ENCODE peak calls at places on chromosome 13, in four cellular contexts. Z is IMR-90, J is GM12878, R is K562. D is an unnamed sample. For H3K4me1, the result is how much of the 10 kb centered on the place peaks cover.

GRCh38 chr13:52348081-52348480 is 57.9 kb downstream of the THSD1 start:
- DNase-seq in Z (peak), J (no peak), R (no peak), D (peak)

GRCh38 chr13:33394294-33394932 is 108.9 kb upstream of the STARD13 start:
- DNase-seq in R (no peak), J (no peak), Z (no peak), D (no peak)

GRCh38 chr13:56718791-56719190 is 421.9 kb upstream of the PRR20A start:
- DNase-seq in R (no peak), J (no peak), Z (no peak), D (peak)

GRCh38 chr13:101858869-101859268 is 406.4 kb downstream of the ITGBL1 start:
- DNase-seq in Z (no peak), J (no peak), R (no peak), D (no peak)

GRCh38 chr13:34857561-34857960 is 84.5 kb upstream of the NBEA start:
- DNase-seq in Z (no peak), J (no peak), R (no peak), D (no peak)

GRCh38 chr13:57877596-57877995 is 246.1 kb downstream of the PCDH17 start:
- DNase-seq in R (no peak), Z (no peak), J (no peak), D (no peak)

GRCh38 chr13:33213024-33213795 is 72.3 kb downstream of the STARD13 start:
- DNase-seq in Z (no peak), J (no peak), R (no peak), D (no peak)

GRCh38 chr13:65889368-65889767 is 1340.8 kb downstream of the PCDH9 start:
- DNase-seq in Z (peak), J (no peak), R (no peak), D (no peak)

GRCh38 chr13:106507560-106508274 is 27.7 kb downstream of the EFNB2 start:
- DNase-seq in R (peak), Z (peak), J (no peak), D (no peak)

GRCh38 chr13:45196622-45197021 is 4.2 kb downstream of the KCTD4 start:
- DNase-seq in R (no peak), J (no peak), Z (peak), D (no peak)

GRCh38 chr13:24683833-24684599 is 3.8 kb downstream of the ATP12A start:
- DNase-seq in J (no peak), R (peak), Z (peak), D (peak)

GRCh38 chr13:21671793-21672680 is 1.2 kb downstream of the FGF9 start:
- DNase-seq in R (no peak), Z (no peak), J (no peak), D (no peak)

GRCh38 chr13:113527272-113527958 is 36.9 kb upstream of the DCUN1D2 start:
- DNase-seq in J (no peak), Z (no peak), R (no peak), D (no peak)

GRCh38 chr13:77299587-77299986 is 27.3 kb downstream of the MYCBP2 start:
- DNase-seq in J (no peak), R (no peak), Z (no peak), D (no peak)

GRCh38 chr13:40679586-40679985 is 13.1 kb upstream of the FOXO1 start:
- DNase-seq in Z (no peak), J (no peak), R (no peak), D (no peak)

GRCh38 chr13:32883501-32883900 is 132.7 kb upstream of the KL start:
- DNase-seq in Z (peak), R (no peak), J (no peak), D (no peak)

GRCh38 chr13:57716295-57716694 is 84.8 kb downstream of the PCDH17 start:
- DNase-seq in R (no peak), J (no peak), Z (no peak), D (no peak)

GRCh38 chr13:96214804-96215445 is 125.0 kb downstream of the HS6ST3 start:
- DNase-seq in Z (no peak), J (no peak), R (no peak), D (no peak)

GRCh38 chr13:99374994-99375805 is 68.0 kb upstream of the GPR183 start:
- DNase-seq in R (no peak), J (no peak), Z (no peak), D (no peak)

GRCh38 chr13:106695139-106695538 is 127.2 kb upstream of the ARGLU1 start:
- DNase-seq in R (no peak), J (no peak), Z (no peak), D (no peak)

GRCh38 chr13:35720690-35721554 is 244.4 kb upstream of the MAB21L1 start:
- DNase-seq in J (no peak), R (peak), Z (peak), D (peak)

GRCh38 chr13:73334459-73334858 is 275.7 kb downstream of the KLF5 start:
- DNase-seq in R (no peak), J (no peak), Z (no peak), D (no peak)

GRCh38 chr13:49585220-49586157 is at the start of gene RCBTB1:
- DNase-seq in J (no peak), Z (peak), R (peak), D (peak)

GRCh38 chr13:112105884-112106283 is 38.9 kb downstream of the SOX1 start:
- DNase-seq in R (no peak), J (no peak), Z (no peak), D (no peak)

GRCh38 chr13:102400619-102401125 is 1.2 kb downstream of the FGF14 start:
- DNase-seq in Z (no peak), R (no peak), J (no peak), D (no peak)

GRCh38 chr13:59176775-59177174 is 987.0 kb downstream of the DIAPH3 start:
- DNase-seq in Z (no peak), J (no peak), R (peak), D (no peak)

GRCh38 chr13:43132911-43133310 is 109.5 kb downstream of the DNAJC15 start:
- DNase-seq in J (no peak), Z (no peak), R (no peak), D (no peak)

GRCh38 chr13:113537205-113537604 is 46.7 kb upstream of the DCUN1D2 start:
- DNase-seq in R (no peak), J (no peak), Z (no peak), D (no peak)

GRCh38 chr13:42735011-42735410 is 46.4 kb upstream of the FAM216B start:
- DNase-seq in J (no peak), R (no peak), Z (peak), D (no peak)

GRCh38 chr13:43787998-43788397 is 1.2 kb upstream of the ENOX1 start:
- DNase-seq in R (no peak), J (no peak), Z (peak), D (peak)

GRCh38 chr13:92187378-92187989 is 789.1 kb downstream of the GPC5 start:
- DNase-seq in J (no peak), R (peak), Z (peak), D (peak)

GRCh38 chr13:44605275-44605674 is 29.1 kb upstream of the TSC22D1 start:
- DNase-seq in Z (no peak), J (no peak), R (no peak), D (no peak)

GRCh38 chr13:42815686-42816085 is 34.3 kb downstream of the FAM216B start:
- DNase-seq in Z (peak), R (no peak), J (no peak), D (peak)

GRCh38 chr13:80199067-80199466 is 141.9 kb downstream of the SPRY2 start:
- DNase-seq in J (no peak), Z (no peak), R (no peak), D (no peak)
- TF ChIP-seq POLR2A in J (no peak), Z (no peak), R (no peak), D (no peak)

GRCh38 chr13:46595918-46596315 is 42.9 kb downstream of the LRCH1 start:
- DNase-seq in R (no peak), J (no peak), Z (no peak), D (no peak)
- H3K4me1 ChIP-seq in R (under half), J (half or more), Z (under half), D (under half)

GRCh38 chr13:51286135-51287002 is 53.1 kb upstream of the SERPINE3 start:
- DNase-seq in Z (peak), J (peak), R (peak), D (peak)
- TF ChIP-seq FOS in Z (no peak), J (no peak), R (no peak), D (no peak)

GRCh38 chr13:46386996-46387851 is at the start of gene RUBCNL:
- DNase-seq in J (no peak), Z (no peak), R (no peak), D (no peak)

GRCh38 chr13:46388846-46389245 is 1.8 kb upstream of the RUBCNL start:
- DNase-seq in R (no peak), Z (no peak), J (no peak), D (no peak)

GRCh38 chr13:46388308-46388707 is 1.3 kb upstream of the RUBCNL start:
- DNase-seq in R (no peak), Z (no peak), J (no peak), D (no peak)

GRCh38 chr13:46385946-46386345 is 1.1 kb downstream of the RUBCNL start:
- DNase-seq in J (no peak), Z (no peak), R (no peak), D (no peak)

DNA sequence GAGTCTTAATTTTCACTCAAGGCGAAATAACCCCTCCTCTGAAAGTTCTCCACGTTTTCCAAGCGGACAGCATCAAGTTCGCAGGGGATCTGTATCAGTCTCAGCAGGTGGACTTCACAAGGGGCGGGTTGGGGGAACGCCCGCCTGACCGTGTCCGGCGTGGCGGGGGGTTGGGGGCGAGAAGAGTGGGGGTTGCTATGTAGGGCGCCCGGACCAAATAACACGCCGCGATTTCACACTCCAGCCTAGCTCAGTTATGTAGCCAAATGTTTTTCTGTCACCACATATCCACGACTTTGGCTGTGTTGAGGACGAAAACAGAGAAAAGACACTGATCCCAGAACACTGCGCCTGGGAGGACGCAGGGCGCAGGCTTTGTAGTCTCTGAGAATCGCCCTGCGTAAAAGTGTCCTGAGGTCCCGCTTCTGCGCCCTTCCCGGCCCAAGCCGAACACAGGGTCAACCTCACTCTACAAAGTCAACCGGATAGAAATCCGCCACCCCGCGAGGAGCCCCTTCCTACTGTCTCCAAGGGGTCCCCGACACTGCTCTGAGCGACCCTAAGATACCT is 541 bp downstream of the RUBCNL start:
- DNase-seq in J (no peak), Z (no peak), R (no peak), D (no peak)
- TF ChIP-seq POLR2A in J (no peak), Z (no peak), R (no peak), D (no peak)

DNA sequence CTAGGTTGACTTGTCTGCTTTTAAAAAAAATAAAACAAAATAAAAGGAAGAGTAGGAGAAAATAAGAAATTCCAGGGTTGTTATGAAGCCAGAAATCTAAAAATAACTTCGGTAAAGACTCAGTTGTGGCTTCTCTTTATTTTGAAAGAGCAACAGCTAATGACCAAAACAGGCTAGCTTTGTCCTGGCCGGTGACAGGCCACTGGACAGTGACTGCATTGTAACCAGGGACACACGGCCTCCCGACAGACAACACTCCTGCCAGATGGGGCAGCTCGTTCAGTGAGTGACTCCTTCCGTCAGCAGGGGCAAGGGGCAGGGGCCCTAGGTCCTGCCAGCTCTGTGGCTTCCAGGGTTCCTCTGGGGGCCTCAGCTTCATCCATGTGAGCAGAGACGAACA is 173.4 kb downstream of the KATNAL1 start:
- DNase-seq in R (no peak), J (no peak), Z (no peak), D (no peak)
- H3K4me1 ChIP-seq in R (under half), J (under half), Z (under half), D (under half)

DNA sequence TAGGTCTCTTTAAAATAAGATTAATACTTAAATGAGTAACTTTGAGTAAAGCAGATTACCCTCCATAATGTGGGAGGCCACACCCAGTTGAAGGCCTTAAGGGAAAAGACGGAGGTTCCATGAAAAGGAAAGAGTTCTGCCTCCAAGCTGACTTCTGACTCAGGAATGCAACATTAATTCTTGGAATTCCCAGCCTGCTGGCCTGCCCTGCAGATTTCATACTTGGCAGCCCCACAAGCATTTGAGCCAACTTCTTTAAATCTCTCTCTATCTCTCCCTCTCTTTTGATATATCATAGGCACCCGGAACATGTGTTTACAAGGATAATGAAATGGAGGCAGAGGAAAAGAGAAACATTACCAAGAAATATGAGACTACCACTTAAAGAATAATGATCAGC is 902.3 kb upstream of the MIR17HG start:
- DNase-seq in R (no peak), Z (peak), J (no peak), D (peak)
- TF ChIP-seq FOS in R (no peak), Z (no peak), J (no peak), D (no peak)

DNA sequence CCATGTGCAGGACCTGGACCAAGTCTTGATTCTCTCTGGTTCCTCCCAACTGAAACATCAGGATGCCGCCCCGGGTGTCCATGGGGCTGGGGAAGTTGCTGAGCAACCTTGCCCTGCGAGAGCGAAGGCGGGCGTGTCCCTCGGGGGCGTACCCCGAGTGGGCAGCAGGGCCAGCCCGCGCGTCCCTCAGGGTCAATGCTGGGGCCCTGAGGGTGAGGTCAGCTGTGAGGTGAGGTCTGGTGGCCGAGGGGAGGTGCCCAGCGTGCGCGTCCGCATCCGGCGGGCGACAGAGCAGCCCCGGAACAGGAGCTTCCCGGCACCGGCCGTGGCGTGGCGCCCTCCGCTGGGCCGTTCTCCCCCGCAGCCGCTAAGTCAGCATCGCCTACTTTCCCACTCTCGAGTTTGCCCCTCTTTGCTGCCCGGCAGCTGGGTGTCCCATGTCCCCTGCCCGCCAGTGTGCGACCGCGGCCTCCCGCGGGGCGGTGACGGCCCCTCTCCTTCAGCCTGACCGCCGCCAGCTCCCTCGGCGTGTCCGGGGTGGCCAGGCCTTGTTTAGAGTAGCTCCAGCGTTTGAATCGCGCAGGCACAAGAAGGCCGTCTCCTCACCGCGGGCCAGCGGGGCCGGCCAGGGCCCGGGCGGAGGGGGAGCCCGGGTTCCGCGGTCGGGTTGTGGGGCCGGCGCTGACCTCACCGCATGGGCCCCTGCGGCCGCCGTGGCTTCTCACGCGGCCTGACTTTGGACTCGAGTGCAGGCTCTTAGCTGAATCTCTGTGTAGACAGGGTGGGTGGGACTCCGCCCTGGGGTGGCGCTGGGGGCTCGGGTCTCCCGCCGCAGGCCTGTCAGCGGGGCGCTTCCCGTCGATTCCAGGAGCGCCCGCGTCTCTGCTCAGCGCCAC is 33.0 kb downstream of the GJA3 start:
- DNase-seq in J (no peak), R (no peak), Z (peak), D (peak)
- TF ChIP-seq POLR2A in J (peak), R (no peak), Z (no peak), D (no peak)

GRCh38 chr13:71629167-71629566 is 237.8 kb downstream of the DACH1 start:
- DNase-seq in R (no peak), Z (no peak), J (no peak), D (no peak)

GRCh38 chr13:71632721-71633120 is 234.3 kb downstream of the DACH1 start:
- DNase-seq in Z (no peak), J (no peak), R (no peak), D (peak)

GRCh38 chr13:71638728-71639127 is 228.3 kb downstream of the DACH1 start:
- DNase-seq in R (no peak), J (no peak), Z (no peak), D (no peak)

DNA sequence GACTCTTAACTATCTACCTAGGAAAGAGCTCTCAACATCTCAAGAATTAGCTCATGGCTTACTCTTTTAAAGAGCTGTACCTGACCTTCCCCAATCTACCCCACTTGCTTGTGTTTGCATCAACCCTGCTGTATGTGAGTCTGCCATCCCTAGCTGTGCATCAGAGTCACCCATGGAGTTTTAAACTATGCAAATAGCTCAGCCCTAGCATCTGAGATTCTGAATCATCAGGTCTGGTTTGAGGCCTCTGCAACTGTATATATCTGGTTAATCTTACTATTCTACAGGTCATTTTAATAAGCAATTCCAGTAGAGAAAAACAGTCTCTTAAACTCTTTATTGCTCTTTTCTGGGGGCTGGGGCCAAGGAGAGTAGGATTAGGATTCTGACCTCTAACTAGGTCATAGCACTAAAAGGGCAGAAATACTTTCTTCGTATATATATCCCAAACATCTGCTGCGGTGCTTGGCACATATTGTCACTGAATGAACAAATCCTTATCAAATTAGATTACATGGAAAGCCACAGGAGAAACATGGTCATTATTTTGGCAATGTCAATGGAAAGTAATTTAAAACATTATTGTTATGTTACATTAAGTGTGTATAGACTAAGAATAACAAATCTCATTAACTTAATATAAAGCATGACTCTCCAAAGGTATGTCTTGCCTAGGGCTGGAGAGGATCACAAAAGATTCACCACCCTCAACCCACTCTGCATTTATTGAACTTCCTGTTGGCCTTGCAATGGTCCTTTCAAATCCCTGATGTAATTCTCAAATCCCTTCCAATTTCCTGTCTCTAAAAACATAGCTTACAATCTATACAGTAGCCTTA is 232.2 kb downstream of the DACH1 start:
- DNase-seq in R (no peak), Z (peak), J (no peak), D (no peak)
- H3K4me1 ChIP-seq in R (under half), Z (under half), J (under half), D (under half)

DNA sequence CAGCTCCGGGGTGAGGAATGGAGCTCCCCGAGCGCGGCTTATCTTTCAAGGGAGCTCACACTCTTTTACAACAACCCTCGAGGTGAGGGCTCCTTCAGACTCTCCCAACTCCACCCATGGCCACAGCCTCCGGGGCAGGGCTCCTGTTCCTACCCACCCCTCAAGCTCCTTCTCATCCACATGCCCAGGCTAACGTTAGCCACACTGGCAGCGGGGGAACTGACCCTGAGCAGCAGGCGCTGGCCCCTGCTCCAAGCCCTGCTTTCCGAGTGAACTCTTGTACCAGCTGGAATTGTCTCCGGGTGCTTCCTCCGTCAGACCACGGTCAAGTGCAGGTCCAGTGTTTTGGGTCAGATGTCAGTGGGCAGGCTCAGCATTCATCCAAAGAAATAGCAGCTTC is 89.4 kb downstream of the ANKRD10 start:
- DNase-seq in R (no peak), J (no peak), Z (no peak), D (no peak)
- TF ChIP-seq FOS in R (no peak), J (no peak), Z (no peak), D (no peak)

GRCh38 chr13:48281556-48281955 is 22.0 kb upstream of the RB1 start:
- DNase-seq in R (no peak), J (no peak), Z (no peak), D (no peak)
- TF ChIP-seq POLR2A in R (no peak), J (no peak), Z (no peak), D (no peak)